ENCODE peak calls at places on chromosomes 4 and X, in nine cellular contexts. One of them, this sample, is unnamed.
A peak's percentile ranks its signal among the peaks of the same experiment; 100 is the strongest.

GRCh38 chr4:74174421-74174820 is 16.5 kb downstream of the MTHFD2L start:
- DNase-seq in dorsolateral prefrontal cortex: no peak
- DNase-seq in fibroblast of lung: no peak
- DNase-seq in keratinocyte: no peak
- DNase-seq in heart left ventricle: no peak
- DNase-seq in cardiac fibroblast: no peak
- DNase-seq in hepatocyte: no peak
- DNase-seq in lung: no peak
- DNase-seq in BE2C: no peak
- DNase-seq in this sample: no peak

GRCh38 chrX:48030237-48030636 is 23.4 kb downstream of the SPACA5 start:
- DNase-seq in dorsolateral prefrontal cortex: no peak
- DNase-seq in keratinocyte: no peak
- DNase-seq in lung: no peak
- DNase-seq in heart left ventricle: no peak
- DNase-seq in hepatocyte: no peak
- DNase-seq in cardiac fibroblast: no peak
- DNase-seq in fibroblast of lung: no peak
- DNase-seq in BE2C: no peak
- DNase-seq in this sample: no peak

GRCh38 chr4:112130903-112131302 is 14.4 kb upstream of the FAM241A start:
- DNase-seq in fibroblast of lung: peak; percentile 65
- DNase-seq in dorsolateral prefrontal cortex: no peak
- DNase-seq in heart left ventricle: no peak
- DNase-seq in lung: no peak
- DNase-seq in BE2C: no peak
- DNase-seq in keratinocyte: no peak
- DNase-seq in cardiac fibroblast: no peak
- DNase-seq in hepatocyte: no peak
- DNase-seq in this sample: no peak

GRCh38 chrX:12210196-12210815 is 72.0 kb downstream of the FRMPD4 start:
- DNase-seq in lung: no peak
- DNase-seq in cardiac fibroblast: peak; percentile 89
- DNase-seq in fibroblast of lung: peak; percentile 72
- DNase-seq in dorsolateral prefrontal cortex: peak; percentile 29
- DNase-seq in hepatocyte: no peak
- DNase-seq in heart left ventricle: no peak
- DNase-seq in BE2C: no peak
- DNase-seq in keratinocyte: peak; percentile 50
- DNase-seq in this sample: no peak

GRCh38 chrX:53256446-53257041 is 24.8 kb downstream of the IQSEC2 start:
- DNase-seq in hepatocyte: no peak
- DNase-seq in keratinocyte: no peak
- DNase-seq in lung: no peak
- DNase-seq in BE2C: no peak
- DNase-seq in heart left ventricle: no peak
- DNase-seq in fibroblast of lung: no peak
- DNase-seq in dorsolateral prefrontal cortex: no peak
- DNase-seq in cardiac fibroblast: no peak
- DNase-seq in this sample: no peak

GRCh38 chr4:22246816-22247215 is 269.1 kb downstream of the ADGRA3 start:
- DNase-seq in BE2C: no peak
- DNase-seq in keratinocyte: no peak
- DNase-seq in lung: no peak
- DNase-seq in fibroblast of lung: no peak
- DNase-seq in dorsolateral prefrontal cortex: no peak
- DNase-seq in hepatocyte: no peak
- DNase-seq in heart left ventricle: no peak
- DNase-seq in cardiac fibroblast: no peak
- DNase-seq in this sample: no peak

GRCh38 chr4:35591035-35591434 is 653.3 kb downstream of the ARAP2 start:
- DNase-seq in hepatocyte: no peak
- DNase-seq in lung: no peak
- DNase-seq in BE2C: no peak
- DNase-seq in dorsolateral prefrontal cortex: no peak
- DNase-seq in keratinocyte: no peak
- DNase-seq in heart left ventricle: no peak
- DNase-seq in fibroblast of lung: no peak
- DNase-seq in cardiac fibroblast: no peak
- DNase-seq in this sample: no peak

GRCh38 chr4:127783026-127783769 is 1.1 kb downstream of the HSPA4L start:
- DNase-seq in fibroblast of lung: peak; percentile 86
- DNase-seq in keratinocyte: peak; percentile 90
- DNase-seq in cardiac fibroblast: peak; percentile 69
- DNase-seq in BE2C: peak; percentile 44
- DNase-seq in lung: peak; percentile 50
- DNase-seq in dorsolateral prefrontal cortex: peak; percentile 62
- DNase-seq in hepatocyte: peak; percentile 64
- DNase-seq in heart left ventricle: peak; percentile 71
- DNase-seq in this sample: peak; percentile 36

GRCh38 chr4:6280365-6280996 is 10.8 kb downstream of the WFS1 start:
- DNase-seq in cardiac fibroblast: no peak
- DNase-seq in heart left ventricle: no peak
- DNase-seq in dorsolateral prefrontal cortex: no peak
- DNase-seq in BE2C: peak; percentile 65
- DNase-seq in keratinocyte: peak; percentile 50
- DNase-seq in fibroblast of lung: no peak
- DNase-seq in hepatocyte: no peak
- DNase-seq in lung: no peak
- DNase-seq in this sample: no peak

GRCh38 chrX:70033348-70033747 is 16.4 kb downstream of the AWAT2 start:
- DNase-seq in BE2C: peak; percentile 52
- DNase-seq in dorsolateral prefrontal cortex: no peak
- DNase-seq in fibroblast of lung: no peak
- DNase-seq in hepatocyte: no peak
- DNase-seq in keratinocyte: no peak
- DNase-seq in lung: no peak
- DNase-seq in cardiac fibroblast: peak; percentile 58
- DNase-seq in heart left ventricle: no peak
- DNase-seq in this sample: no peak

GRCh38 chrX:108167211-108167872 is 75.8 kb downstream of the ATG4A start:
- DNase-seq in heart left ventricle: no peak
- DNase-seq in cardiac fibroblast: peak; percentile 68
- DNase-seq in BE2C: no peak
- DNase-seq in dorsolateral prefrontal cortex: no peak
- DNase-seq in fibroblast of lung: peak; percentile 76
- DNase-seq in keratinocyte: no peak
- DNase-seq in hepatocyte: no peak
- DNase-seq in lung: no peak
- DNase-seq in this sample: no peak

GRCh38 chrX:26562156-26562555 is 346.2 kb downstream of the MAGEB5 start:
- DNase-seq in hepatocyte: no peak
- DNase-seq in BE2C: no peak
- DNase-seq in cardiac fibroblast: no peak
- DNase-seq in fibroblast of lung: no peak
- DNase-seq in keratinocyte: no peak
- DNase-seq in lung: no peak
- DNase-seq in heart left ventricle: no peak
- DNase-seq in dorsolateral prefrontal cortex: no peak
- DNase-seq in this sample: no peak

GRCh38 chrX:3268804-3269203 is 77.6 kb downstream of the MXRA5 start:
- DNase-seq in dorsolateral prefrontal cortex: no peak
- DNase-seq in lung: no peak
- DNase-seq in hepatocyte: no peak
- DNase-seq in heart left ventricle: no peak
- DNase-seq in BE2C: no peak
- DNase-seq in fibroblast of lung: peak; percentile 61
- DNase-seq in keratinocyte: peak; percentile 17
- DNase-seq in cardiac fibroblast: peak; percentile 30
- DNase-seq in this sample: no peak

GRCh38 chr4:7034262-7035081 is 8.7 kb upstream of the TADA2B start:
- DNase-seq in lung: peak; percentile 71
- DNase-seq in hepatocyte: peak; percentile 78
- DNase-seq in heart left ventricle: no peak
- DNase-seq in fibroblast of lung: peak; percentile 81
- DNase-seq in keratinocyte: no peak
- DNase-seq in cardiac fibroblast: peak; percentile 35
- DNase-seq in dorsolateral prefrontal cortex: no peak
- DNase-seq in BE2C: no peak
- DNase-seq in this sample: no peak

GRCh38 chr4:176778063-176778462 is 14.7 kb downstream of the VEGFC start:
- DNase-seq in hepatocyte: no peak
- DNase-seq in lung: no peak
- DNase-seq in dorsolateral prefrontal cortex: no peak
- DNase-seq in BE2C: no peak
- DNase-seq in heart left ventricle: no peak
- DNase-seq in cardiac fibroblast: peak; percentile 89
- DNase-seq in fibroblast of lung: peak; percentile 89
- DNase-seq in keratinocyte: no peak
- DNase-seq in this sample: peak; percentile 69

GRCh38 chr4:113756005-113756410 is 5.5 kb downstream of the CAMK2D start:
- DNase-seq in heart left ventricle: no peak
- DNase-seq in BE2C: no peak
- DNase-seq in dorsolateral prefrontal cortex: no peak
- DNase-seq in cardiac fibroblast: peak; percentile 84
- DNase-seq in fibroblast of lung: peak; percentile 90
- DNase-seq in lung: no peak
- DNase-seq in keratinocyte: no peak
- DNase-seq in hepatocyte: no peak
- DNase-seq in this sample: peak; percentile 81

GRCh38 chrX:24838624-24839023 is 144.9 kb downstream of the POLA1 start:
- DNase-seq in heart left ventricle: no peak
- DNase-seq in fibroblast of lung: peak; percentile 23
- DNase-seq in BE2C: peak; percentile 17
- DNase-seq in hepatocyte: peak; percentile 52
- DNase-seq in keratinocyte: no peak
- DNase-seq in dorsolateral prefrontal cortex: no peak
- DNase-seq in lung: no peak
- DNase-seq in cardiac fibroblast: peak; percentile 50
- DNase-seq in this sample: no peak

GRCh38 chr4:126396703-126397102 is 1081.9 kb downstream of the FAT4 start:
- DNase-seq in cardiac fibroblast: no peak
- DNase-seq in dorsolateral prefrontal cortex: no peak
- DNase-seq in lung: no peak
- DNase-seq in keratinocyte: no peak
- DNase-seq in BE2C: no peak
- DNase-seq in heart left ventricle: no peak
- DNase-seq in fibroblast of lung: no peak
- DNase-seq in hepatocyte: no peak
- DNase-seq in this sample: no peak

GRCh38 chr4:21470531-21470930 is 478.0 kb downstream of the KCNIP4 start:
- DNase-seq in keratinocyte: no peak
- DNase-seq in cardiac fibroblast: peak; percentile 55
- DNase-seq in BE2C: peak; percentile 65
- DNase-seq in fibroblast of lung: peak; percentile 65
- DNase-seq in hepatocyte: peak; percentile 26
- DNase-seq in dorsolateral prefrontal cortex: no peak
- DNase-seq in lung: no peak
- DNase-seq in heart left ventricle: no peak
- DNase-seq in this sample: peak; percentile 20

GRCh38 chrX:1086444-1087409 is 125.7 kb downstream of the CRLF2 start:
- DNase-seq in dorsolateral prefrontal cortex: no peak
- DNase-seq in heart left ventricle: no peak
- DNase-seq in hepatocyte: no peak
- DNase-seq in lung: no peak
- DNase-seq in BE2C: no peak
- DNase-seq in keratinocyte: no peak
- DNase-seq in fibroblast of lung: no peak
- DNase-seq in cardiac fibroblast: peak; percentile 51
- DNase-seq in this sample: no peak

GRCh38 chr4:168480991-168481588 is 798 bp upstream of the DDX60L start:
- DNase-seq in BE2C: no peak
- DNase-seq in cardiac fibroblast: peak; percentile 92
- DNase-seq in heart left ventricle: no peak
- DNase-seq in keratinocyte: no peak
- DNase-seq in hepatocyte: peak; percentile 32
- DNase-seq in fibroblast of lung: peak; percentile 87
- DNase-seq in dorsolateral prefrontal cortex: no peak
- DNase-seq in lung: no peak
- DNase-seq in this sample: peak; percentile 54
- H3K4me3 ChIP-seq in BE2C: peak overlapping the region; percentile 78
- H3K4me3 ChIP-seq in cardiac fibroblast: peak overlapping the region; percentile 70
- H3K4me3 ChIP-seq in heart left ventricle: peak overlapping the region; percentile 67
- H3K4me3 ChIP-seq in keratinocyte: peak overlapping the region; percentile 79
- H3K4me3 ChIP-seq in hepatocyte: peak overlapping the region; percentile 25
- H3K4me3 ChIP-seq in fibroblast of lung: peak overlapping the region; percentile 87
- H3K4me3 ChIP-seq in dorsolateral prefrontal cortex: peak overlapping the region; percentile 75
- H3K4me3 ChIP-seq in lung: no peak overlapping the region
- H3K4me3 ChIP-seq in this sample: peak overlapping the region; percentile 68

DNA sequence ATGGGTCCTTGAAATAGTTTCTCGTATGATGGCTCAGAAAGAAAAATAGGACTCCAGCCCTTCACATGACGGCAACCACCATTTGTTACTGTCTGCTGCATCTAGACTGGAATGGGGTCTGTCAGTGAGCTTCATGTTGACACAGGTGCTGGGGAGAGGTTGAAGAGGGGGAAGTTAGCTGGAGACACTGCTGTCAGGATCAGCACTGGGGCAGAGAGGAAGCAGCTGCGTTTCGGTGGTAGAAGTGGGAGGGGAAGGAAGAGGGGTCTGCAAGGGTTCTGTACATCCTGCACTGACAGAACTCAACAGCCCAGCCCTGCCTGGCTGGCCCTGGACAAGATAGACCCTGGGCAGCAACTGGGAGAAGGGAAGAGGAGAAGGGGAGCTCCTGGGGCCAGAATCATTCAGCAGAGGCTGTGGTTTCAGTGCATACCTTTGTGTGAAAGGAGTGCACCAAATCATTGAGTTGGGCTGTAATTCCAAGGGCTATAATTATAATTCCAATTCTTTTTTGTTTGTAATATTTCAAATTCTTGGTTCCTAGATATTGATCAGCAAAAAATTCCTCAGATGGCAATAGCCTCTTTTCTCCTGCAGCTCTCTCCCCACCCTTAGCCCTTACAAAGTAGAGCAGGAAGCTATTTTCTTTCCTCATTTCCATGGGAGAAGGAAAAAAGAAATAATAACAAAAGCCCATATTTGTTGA is 119.4 kb upstream of the C1GALT1C1 start:
- DNase-seq in lung: no peak
- DNase-seq in heart left ventricle: no peak
- DNase-seq in fibroblast of lung: peak; percentile 45
- DNase-seq in BE2C: no peak
- DNase-seq in cardiac fibroblast: no peak
- DNase-seq in keratinocyte: no peak
- DNase-seq in hepatocyte: no peak
- DNase-seq in dorsolateral prefrontal cortex: no peak
- DNase-seq in this sample: no peak
- H3K4me3 ChIP-seq in lung: no peak overlapping the region
- H3K4me3 ChIP-seq in heart left ventricle: no peak overlapping the region
- H3K4me3 ChIP-seq in fibroblast of lung: no peak overlapping the region
- H3K4me3 ChIP-seq in BE2C: no peak overlapping the region
- H3K4me3 ChIP-seq in cardiac fibroblast: no peak overlapping the region
- H3K4me3 ChIP-seq in keratinocyte: no peak overlapping the region
- H3K4me3 ChIP-seq in hepatocyte: no peak overlapping the region
- H3K4me3 ChIP-seq in dorsolateral prefrontal cortex: no peak overlapping the region
- H3K4me3 ChIP-seq in this sample: no peak overlapping the region

GRCh38 chr4:153758136-153758535 is 1.7 kb downstream of the RNF175 start:
- DNase-seq in hepatocyte: no peak
- DNase-seq in keratinocyte: no peak
- DNase-seq in fibroblast of lung: no peak
- DNase-seq in BE2C: no peak
- DNase-seq in heart left ventricle: no peak
- DNase-seq in cardiac fibroblast: no peak
- DNase-seq in dorsolateral prefrontal cortex: no peak
- DNase-seq in lung: no peak
- DNase-seq in this sample: no peak
- H3K4me3 ChIP-seq in hepatocyte: no peak overlapping the region
- H3K4me3 ChIP-seq in keratinocyte: no peak overlapping the region
- H3K4me3 ChIP-seq in fibroblast of lung: no peak overlapping the region
- H3K4me3 ChIP-seq in BE2C: no peak overlapping the region
- H3K4me3 ChIP-seq in heart left ventricle: no peak overlapping the region
- H3K4me3 ChIP-seq in cardiac fibroblast: no peak overlapping the region
- H3K4me3 ChIP-seq in dorsolateral prefrontal cortex: peak overlapping the region; percentile 50
- H3K4me3 ChIP-seq in lung: no peak overlapping the region
- H3K4me3 ChIP-seq in this sample: no peak overlapping the region

GRCh38 chr4:107808572-107808971 is 16.2 kb upstream of the SGMS2 start:
- DNase-seq in hepatocyte: no peak
- DNase-seq in fibroblast of lung: no peak
- DNase-seq in heart left ventricle: no peak
- DNase-seq in keratinocyte: no peak
- DNase-seq in BE2C: no peak
- DNase-seq in lung: peak; percentile 32
- DNase-seq in dorsolateral prefrontal cortex: no peak
- DNase-seq in cardiac fibroblast: no peak
- DNase-seq in this sample: no peak
- H3K4me3 ChIP-seq in hepatocyte: no peak overlapping the region
- H3K4me3 ChIP-seq in fibroblast of lung: no peak overlapping the region
- H3K4me3 ChIP-seq in heart left ventricle: no peak overlapping the region
- H3K4me3 ChIP-seq in keratinocyte: no peak overlapping the region
- H3K4me3 ChIP-seq in BE2C: no peak overlapping the region
- H3K4me3 ChIP-seq in lung: no peak overlapping the region
- H3K4me3 ChIP-seq in dorsolateral prefrontal cortex: no peak overlapping the region
- H3K4me3 ChIP-seq in cardiac fibroblast: no peak overlapping the region
- H3K4me3 ChIP-seq in this sample: no peak overlapping the region